ENCODE peak calls at places on chromosomes 5 and 9, in five cellular contexts. One of them, this sample, is unnamed.
A peak's percentile ranks its signal among the peaks of the same experiment; 100 is the strongest.

GRCh38 chr5:143513720-143514119 is 110.2 kb upstream of the NR3C1 start:
- DNase-seq in progenitor cell of endocrine pancreas: no peak
- DNase-seq in WTC11: no peak
- DNase-seq in dorsolateral prefrontal cortex: no peak
- DNase-seq in iris pigment epithelial cell: no peak
- DNase-seq in this sample: no peak

GRCh38 chr5:37248970-37249819 is at the start of gene CPLANE1:
- DNase-seq in dorsolateral prefrontal cortex: peak; percentile 77
- DNase-seq in WTC11: peak; percentile 82
- DNase-seq in iris pigment epithelial cell: peak; percentile 79
- DNase-seq in progenitor cell of endocrine pancreas: peak; percentile 76
- DNase-seq in this sample: peak; percentile 92

GRCh38 chr9:111909444-111909843 is 12.8 kb downstream of the UGCG start:
- DNase-seq in progenitor cell of endocrine pancreas: no peak
- DNase-seq in dorsolateral prefrontal cortex: no peak
- DNase-seq in WTC11: no peak
- DNase-seq in iris pigment epithelial cell: no peak
- DNase-seq in this sample: no peak

GRCh38 chr5:172144931-172145869 is 42.8 kb downstream of the STK10 start:
- DNase-seq in WTC11: no peak
- DNase-seq in dorsolateral prefrontal cortex: no peak
- DNase-seq in progenitor cell of endocrine pancreas: no peak
- DNase-seq in iris pigment epithelial cell: no peak
- DNase-seq in this sample: no peak

GRCh38 chr9:27204578-27204977 is 92.4 kb downstream of the EQTN start:
- DNase-seq in progenitor cell of endocrine pancreas: no peak
- DNase-seq in dorsolateral prefrontal cortex: no peak
- DNase-seq in iris pigment epithelial cell: peak; percentile 75
- DNase-seq in WTC11: no peak
- DNase-seq in this sample: no peak

GRCh38 chr5:6251579-6252102 is 126.7 kb downstream of the MED10 start:
- DNase-seq in WTC11: no peak
- DNase-seq in iris pigment epithelial cell: no peak
- DNase-seq in progenitor cell of endocrine pancreas: no peak
- DNase-seq in dorsolateral prefrontal cortex: no peak
- DNase-seq in this sample: no peak

GRCh38 chr5:137621861-137622823 is 113.7 kb downstream of the KLHL3 start:
- DNase-seq in dorsolateral prefrontal cortex: no peak
- DNase-seq in WTC11: no peak
- DNase-seq in progenitor cell of endocrine pancreas: no peak
- DNase-seq in iris pigment epithelial cell: peak; percentile 33
- DNase-seq in this sample: no peak

GRCh38 chr5:154368041-154368800 is 77.6 kb upstream of the SAP30L start:
- DNase-seq in dorsolateral prefrontal cortex: no peak
- DNase-seq in WTC11: peak; percentile 52
- DNase-seq in iris pigment epithelial cell: peak; percentile 98
- DNase-seq in progenitor cell of endocrine pancreas: no peak
- DNase-seq in this sample: peak; percentile 15

GRCh38 chr9:137348781-137349470 is 46.9 kb upstream of the NRARP start:
- DNase-seq in dorsolateral prefrontal cortex: no peak
- DNase-seq in iris pigment epithelial cell: no peak
- DNase-seq in WTC11: no peak
- DNase-seq in progenitor cell of endocrine pancreas: no peak
- DNase-seq in this sample: no peak

GRCh38 chr5:10474521-10475075 is 32.9 kb downstream of the ROPN1L start:
- DNase-seq in dorsolateral prefrontal cortex: no peak
- DNase-seq in progenitor cell of endocrine pancreas: no peak
- DNase-seq in WTC11: no peak
- DNase-seq in iris pigment epithelial cell: no peak
- DNase-seq in this sample: no peak

GRCh38 chr5:145743396-145744061 is 91.6 kb downstream of the PRELID2 start:
- DNase-seq in progenitor cell of endocrine pancreas: no peak
- DNase-seq in WTC11: no peak
- DNase-seq in dorsolateral prefrontal cortex: no peak
- DNase-seq in iris pigment epithelial cell: no peak
- DNase-seq in this sample: no peak

GRCh38 chr9:136798708-136799078 is 2.6 kb downstream of the CCDC183 start:
- DNase-seq in WTC11: no peak
- DNase-seq in dorsolateral prefrontal cortex: no peak
- DNase-seq in progenitor cell of endocrine pancreas: no peak
- DNase-seq in iris pigment epithelial cell: no peak
- DNase-seq in this sample: no peak

GRCh38 chr5:113612060-113612496 is 98.6 kb downstream of the YTHDC2 start:
- DNase-seq in iris pigment epithelial cell: peak; percentile 31
- DNase-seq in dorsolateral prefrontal cortex: no peak
- DNase-seq in WTC11: no peak
- DNase-seq in progenitor cell of endocrine pancreas: no peak
- DNase-seq in this sample: peak; percentile 9

GRCh38 chr9:101332362-101332761 is 52.4 kb downstream of the BAAT start:
- DNase-seq in iris pigment epithelial cell: no peak
- DNase-seq in progenitor cell of endocrine pancreas: no peak
- DNase-seq in dorsolateral prefrontal cortex: no peak
- DNase-seq in WTC11: no peak
- DNase-seq in this sample: no peak

GRCh38 chr5:54883374-54884194 is 101.8 kb downstream of the ESM1 start:
- DNase-seq in dorsolateral prefrontal cortex: no peak
- DNase-seq in iris pigment epithelial cell: peak; percentile 74
- DNase-seq in WTC11: peak; percentile 72
- DNase-seq in progenitor cell of endocrine pancreas: peak; percentile 37
- DNase-seq in this sample: no peak

GRCh38 chr5:109844695-109845094 is 155.0 kb downstream of the MAN2A1 start:
- DNase-seq in iris pigment epithelial cell: peak; percentile 94
- DNase-seq in dorsolateral prefrontal cortex: no peak
- DNase-seq in progenitor cell of endocrine pancreas: no peak
- DNase-seq in WTC11: no peak
- DNase-seq in this sample: no peak

This sample was measured in NCI-H2227 treated with DMSO at 0.1 percent for 48 hours.